ENCODE peak calls at places on chromosomes 3 and 15, in five cellular contexts. X, H, P, E and Y are unnamed samples.

GRCh38 chr3:15796331-15796730 is 1.4 kb downstream of the ANKRD28 start:
- DNase-seq in X (no peak), H (no peak), P (no peak), E (no peak), Y (no peak)

GRCh38 chr15:77398927-77399326 is 21.0 kb downstream of the PEAK1 start:
- DNase-seq in X (no peak), H (no peak), P (no peak), E (no peak), Y (no peak)

GRCh38 chr3:52682016-52682415 is 3.7 kb downstream of the PBRM1 start:
- DNase-seq in E (no peak), P (no peak), X (no peak), H (peak), Y (no peak)

GRCh38 chr3:111853071-111853470 is 6.0 kb upstream of the PHLDB2 start:
- DNase-seq in X (no peak), P (no peak), H (no peak), E (no peak), Y (no peak)

GRCh38 chr3:111311126-111311525 is 230.9 kb upstream of the CD96 start:
- DNase-seq in H (no peak), X (no peak), E (no peak), P (no peak), Y (no peak)

GRCh38 chr15:57594479-57594878 is 2.8 kb downstream of the MYZAP start:
- DNase-seq in P (no peak), E (no peak), H (no peak), X (no peak), Y (no peak)

GRCh38 chr15:60690350-60690961 is 211.5 kb upstream of the ICE2 start:
- DNase-seq in P (no peak), E (no peak), H (no peak), X (no peak), Y (no peak)

GRCh38 chr3:138089091-138089490 is 26.3 kb downstream of the DZIP1L start:
- DNase-seq in E (no peak), H (no peak), X (no peak), P (no peak), Y (no peak)

GRCh38 chr15:36499751-36500389 is 79.6 kb upstream of the CDIN1 start:
- DNase-seq in E (no peak), X (no peak), P (no peak), H (no peak), Y (no peak)

GRCh38 chr3:87298111-87298718 is 21.8 kb upstream of the POU1F1 start:
- DNase-seq in H (no peak), X (no peak), P (no peak), E (no peak), Y (no peak)

GRCh38 chr15:56242576-56243116 is 1.0 kb downstream of the RFX7 start:
- DNase-seq in P (no peak), H (no peak), X (no peak), E (no peak), Y (no peak)

GRCh38 chr3:72275296-72275820 is 490.4 kb upstream of the PROK2 start:
- DNase-seq in E (no peak), P (no peak), H (no peak), X (no peak), Y (no peak)

GRCh38 chr15:63044077-63044644 is 1.6 kb downstream of the TPM1 start:
- DNase-seq in H (no peak), X (no peak), E (no peak), P (no peak), Y (no peak)

GRCh38 chr3:11910971-11911531 is 64.4 kb upstream of the TAMM41 start:
- DNase-seq in E (no peak), H (peak), P (no peak), X (no peak), Y (no peak)

GRCh38 chr15:80596521-80596976 is 98.6 kb upstream of the ABHD17C start:
- DNase-seq in H (no peak), P (no peak), E (no peak), X (no peak), Y (no peak)

GRCh38 chr15:77673801-77674317 is 41.1 kb upstream of the LINGO1 start:
- DNase-seq in X (no peak), P (no peak), H (no peak), E (no peak), Y (no peak)

GRCh38 chr15:38620851-38621594 is 56.4 kb upstream of the RASGRP1 start:
- DNase-seq in E (no peak), P (no peak), X (no peak), H (no peak), Y (no peak)

GRCh38 chr15:69525543-69525942 is 72.9 kb downstream of the RPLP1 start:
- DNase-seq in H (no peak), P (no peak), X (no peak), E (no peak), Y (peak)

GRCh38 chr3:189710620-189711388 is 79.6 kb downstream of the TP63 start:
- DNase-seq in E (peak), P (peak), H (peak), X (no peak), Y (no peak)

GRCh38 chr3:100776097-100776729 is 66.9 kb downstream of the TFG start:
- DNase-seq in E (no peak), H (no peak), X (no peak), P (no peak), Y (no peak)

GRCh38 chr15:36609793-36610192 is 30.4 kb downstream of the CDIN1 start:
- DNase-seq in X (no peak), H (no peak), E (no peak), P (no peak), Y (no peak)

GRCh38 chr15:85754993-85755392 is 39.7 kb downstream of the KLHL25 start:
- DNase-seq in X (no peak), E (peak), P (no peak), H (peak), Y (peak)

GRCh38 chr15:69304176-69304533 is 5.4 kb downstream of the PAQR5 start:
- DNase-seq in E (no peak), P (no peak), X (no peak), H (no peak), Y (no peak)

GRCh38 chr3:128167973-128168674 is 14.8 kb downstream of the EEFSEC start:
- DNase-seq in P (no peak), X (no peak), E (peak), H (no peak), Y (no peak)

GRCh38 chr3:153146191-153147053 is 15.6 kb upstream of the RAP2B start:
- DNase-seq in X (no peak), P (no peak), E (no peak), H (no peak), Y (no peak)

GRCh38 chr3:99659032-99659431 is 20.6 kb downstream of the COL8A1 start:
- DNase-seq in H (no peak), E (peak), X (no peak), P (no peak), Y (peak)

GRCh38 chr3:137105277-137105977 is 147.6 kb downstream of the IL20RB start:
- DNase-seq in X (no peak), P (no peak), E (peak), H (peak), Y (no peak)

GRCh38 chr15:73321496-73322344 is 47.0 kb downstream of the HCN4 start:
- DNase-seq in X (no peak), H (no peak), P (no peak), E (no peak), Y (no peak)

GRCh38 chr15:52134502-52135144 is 22.0 kb upstream of the BCL2L10 start:
- DNase-seq in E (no peak), P (no peak), X (no peak), H (peak), Y (no peak)

GRCh38 chr3:129346690-129347440 is 68.2 kb downstream of the HMCES start:
- DNase-seq in H (no peak), E (no peak), X (no peak), P (no peak), Y (no peak)

GRCh38 chr3:67620869-67621268 is 33.5 kb downstream of the SUCLG2 start:
- DNase-seq in X (no peak), E (no peak), P (no peak), H (no peak), Y (no peak)

GRCh38 chr3:27675287-27675686 is 46.8 kb downstream of the EOMES start:
- DNase-seq in P (no peak), H (no peak), E (no peak), X (no peak), Y (no peak)

GRCh38 chr3:136197159-136197715 is 1.1 kb upstream of the MSL2 start:
- DNase-seq in E (no peak), X (no peak), P (no peak), H (no peak), Y (no peak)

GRCh38 chr3:33377931-33378330 is 62.3 kb downstream of the UBP1 start:
- DNase-seq in P (no peak), H (no peak), X (no peak), E (no peak), Y (no peak)

GRCh38 chr15:34065941-34066340 is 26.9 kb upstream of the AVEN start:
- DNase-seq in H (no peak), E (no peak), X (no peak), P (no peak), Y (no peak)

GRCh38 chr3:60636846-60637245 is 614.4 kb downstream of the FHIT start:
- DNase-seq in H (no peak), E (no peak), X (no peak), P (no peak), Y (no peak)

DNA sequence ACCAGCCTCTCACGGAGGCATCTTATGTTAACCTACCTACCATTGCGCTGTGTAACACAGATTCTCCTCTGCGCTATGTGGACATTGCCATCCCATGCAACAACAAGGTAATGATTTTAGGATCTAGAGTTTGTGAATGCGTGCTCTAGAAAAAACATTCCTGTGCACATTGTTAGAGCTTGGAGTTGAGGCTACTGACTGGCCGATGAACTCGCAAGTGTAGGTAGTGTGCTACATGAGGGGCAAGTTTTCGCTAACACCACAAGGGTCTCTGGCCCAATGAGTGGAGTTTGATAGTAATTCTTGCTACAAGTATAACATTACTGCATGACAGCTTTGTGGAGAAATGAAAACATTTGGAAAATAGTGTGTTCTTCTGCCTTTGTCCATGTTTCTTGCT is 4.4 kb downstream of the RPSA start:
- DNase-seq in X (no peak), P (no peak), H (no peak), E (no peak), Y (no peak)
- TF ChIP-seq POLR2A in X (no peak), P (no peak), H (no peak), E (no peak), Y (no peak)

GRCh38 chr15:90829942-90830440 is 38.4 kb upstream of the FURIN start:
- DNase-seq in H (no peak), X (no peak), P (no peak), E (no peak), Y (no peak)
- TF ChIP-seq POLR2A in H (no peak), X (no peak), P (no peak), E (no peak), Y (no peak)

GRCh38 chr3:127136024-127136600 is 56.8 kb upstream of the PRR23E start:
- DNase-seq in H (no peak), E (no peak), X (no peak), P (no peak), Y (no peak)
- TF ChIP-seq POLR2A in H (no peak), E (no peak), X (no peak), P (no peak), Y (no peak)

DNA sequence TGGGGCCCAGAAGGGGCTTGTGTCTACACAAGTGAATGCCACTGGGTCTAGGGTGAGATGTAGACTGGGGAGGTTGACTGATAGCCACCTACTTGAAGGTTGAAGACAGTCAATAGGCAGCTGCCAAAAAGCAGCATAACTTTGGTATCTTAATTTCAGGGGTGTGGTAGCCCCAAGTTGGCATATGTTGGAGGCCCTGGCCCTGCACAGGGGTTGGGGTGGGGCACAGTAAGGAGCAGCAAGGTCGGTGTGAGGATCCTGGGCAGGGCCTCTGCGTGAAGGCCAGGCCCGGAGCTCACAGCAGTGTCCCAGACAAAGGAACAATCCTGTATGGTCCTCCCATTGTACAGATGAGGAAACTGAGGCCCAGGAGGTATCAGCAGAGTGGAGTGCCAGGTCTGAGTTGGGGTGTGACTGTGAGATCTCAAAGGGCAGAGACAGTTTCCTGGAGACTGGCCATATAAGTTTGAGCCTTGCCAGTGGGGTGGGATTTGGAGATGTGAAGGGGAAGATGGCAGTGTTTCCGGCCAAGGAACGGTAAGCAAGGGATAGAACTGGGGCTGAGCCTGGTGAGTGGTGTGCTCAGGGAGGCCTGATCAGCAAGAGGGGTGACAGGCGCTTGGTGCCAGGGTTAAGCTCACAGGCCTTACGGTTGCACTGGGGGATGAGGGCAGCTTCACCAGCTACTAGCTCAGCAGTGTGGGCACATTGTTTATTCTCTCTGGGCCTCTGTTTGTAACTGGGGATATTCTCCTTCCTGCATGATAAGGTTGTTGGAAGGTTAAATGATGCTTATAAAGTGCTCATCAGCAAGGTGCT is 1.7 kb downstream of the KLHL40 start:
- DNase-seq in P (no peak), H (no peak), E (no peak), X (no peak), Y (no peak)
- TF ChIP-seq POLR2A in P (no peak), H (no peak), E (no peak), X (no peak), Y (no peak)